ENCODE peak calls at places on chromosomes 7 and 10, in six cellular contexts. Z, F, L, N, T and P are unnamed samples.

GRCh38 chr10:5945203-5945534 is 32.2 kb downstream of the IL15RA start:
- DNase-seq in L (no peak), F (no peak), Z (no peak), N (no peak), T (no peak), P (no peak)

GRCh38 chr10:50508315-50509051 is 115.3 kb downstream of the SGMS1 start:
- DNase-seq in F (no peak), T (no peak), N (no peak), Z (peak; percentile 69), L (no peak), P (no peak)

GRCh38 chr7:117982071-117983055 is 109.1 kb upstream of the CTTNBP2 start:
- DNase-seq in L (no peak), T (no peak), F (no peak), Z (no peak), N (no peak), P (no peak)

GRCh38 chr10:119051775-119052174 is 22.3 kb downstream of the NANOS1 start:
- DNase-seq in T (no peak), F (no peak), N (no peak), Z (no peak), L (no peak), P (no peak)

GRCh38 chr7:93092757-93093370 is 24.9 kb downstream of the SAMD9 start:
- DNase-seq in N (no peak), F (no peak), L (no peak), T (peak; percentile 49), Z (no peak), P (no peak)

GRCh38 chr7:132480534-132480933 is 95.7 kb downstream of the PLXNA4 start:
- DNase-seq in Z (no peak), F (no peak), T (no peak), L (no peak), N (peak; percentile 46), P (no peak)

GRCh38 chr10:21304608-21305007 is 220.9 kb downstream of the SKIDA1 start:
- DNase-seq in L (no peak), Z (no peak), N (no peak), T (no peak), F (no peak), P (no peak)

GRCh38 chr7:27793780-27794179 is 53.8 kb downstream of the TAX1BP1 start:
- DNase-seq in N (no peak), Z (no peak), T (no peak), F (no peak), L (no peak), P (no peak)

GRCh38 chr10:62268399-62269076 is at the start of gene RTKN2:
- DNase-seq in N (peak; percentile 93), F (peak; percentile 95), Z (peak; percentile 78), T (peak; percentile 85), L (no peak), P (peak; percentile 81)

GRCh38 chr10:59887006-59887405 is 19.4 kb downstream of the CCDC6 start:
- DNase-seq in F (no peak), Z (no peak), N (no peak), L (no peak), T (no peak), P (no peak)

GRCh38 chr10:8181496-8182174 is 127.1 kb downstream of the GATA3 start:
- DNase-seq in L (no peak), Z (no peak), N (no peak), F (no peak), T (no peak), P (no peak)

GRCh38 chr7:9796241-9796640 is 1177.4 kb upstream of the PHF14 start:
- DNase-seq in Z (no peak), T (no peak), L (no peak), F (no peak), N (no peak), P (no peak)

GRCh38 chr10:74056081-74056818 is 58.3 kb downstream of the VCL start:
- DNase-seq in N (no peak), F (no peak), Z (no peak), T (peak; percentile 64), L (no peak), P (no peak)

GRCh38 chr7:81725496-81726117 is 44.2 kb downstream of the HGF start:
- DNase-seq in N (no peak), F (no peak), Z (no peak), L (no peak), T (peak; percentile 28), P (no peak)

GRCh38 chr7:148772297-148773089 is 73.8 kb downstream of the CUL1 start:
- DNase-seq in T (peak; percentile 63), N (no peak), F (no peak), Z (no peak), L (no peak), P (peak; percentile 75)

GRCh38 chr7:150479023-150479716 is 28.7 kb downstream of the GIMAP8 start:
- DNase-seq in F (no peak), Z (peak; percentile 68), L (no peak), N (no peak), T (no peak), P (no peak)

GRCh38 chr7:87003872-87004798 is 55.3 kb downstream of the ELAPOR2 start:
- DNase-seq in T (no peak), Z (no peak), F (no peak), L (no peak), N (no peak), P (no peak)

GRCh38 chr10:128064615-128065580 is 61.3 kb downstream of the MKI67 start:
- DNase-seq in L (peak; percentile 46), N (peak; percentile 82), T (no peak), Z (peak; percentile 82), F (peak; percentile 89), P (no peak)

GRCh38 chr10:14560274-14560673 is 214.4 kb downstream of the FAM107B start:
- DNase-seq in T (peak; percentile 78), L (no peak), F (peak; percentile 82), N (peak; percentile 74), Z (peak; percentile 71), P (peak; percentile 80)

GRCh38 chr10:71975891-71976725 is 11.9 kb downstream of the CHST3 start:
- DNase-seq in T (peak; percentile 57), Z (no peak), F (no peak), L (no peak), N (peak; percentile 51), P (no peak)

DNA sequence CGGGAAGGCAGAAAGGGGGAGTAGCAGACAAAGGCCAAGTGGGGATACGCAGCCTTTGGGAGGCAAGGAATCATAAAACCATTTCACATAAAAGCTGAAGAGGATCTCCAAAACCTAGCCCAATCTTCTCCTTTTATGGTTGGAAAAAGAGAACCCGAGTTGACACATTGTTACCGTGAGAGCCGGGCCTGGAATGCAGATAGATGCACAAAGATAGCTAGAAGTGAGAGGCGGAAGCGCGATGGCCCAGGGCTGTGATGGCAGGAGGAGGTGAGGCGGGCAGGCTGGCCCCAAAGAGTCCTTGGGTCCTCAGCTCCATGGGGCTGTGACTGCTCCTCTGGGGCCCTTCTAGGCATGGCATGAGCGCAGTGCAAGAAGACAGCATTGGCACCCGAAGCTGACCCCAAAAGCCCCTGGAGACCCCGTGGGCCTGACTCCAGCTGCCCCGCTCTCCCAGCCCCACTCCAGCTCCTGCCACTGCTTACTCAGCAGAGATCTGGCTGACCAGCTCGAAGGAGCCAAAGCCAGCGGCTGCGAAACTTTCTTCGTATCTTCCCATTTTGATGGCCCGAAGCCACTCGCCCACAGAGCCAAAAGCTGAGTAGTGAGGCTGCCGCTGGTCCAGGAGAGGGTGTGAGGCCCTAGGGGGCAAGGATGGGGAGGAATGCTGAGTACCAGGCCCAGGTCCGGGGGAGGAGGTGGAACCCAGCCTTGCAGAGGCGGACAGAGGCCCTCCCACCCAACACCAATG is 22.5 kb downstream of the EPHB4 start:
- DNase-seq in Z (no peak), T (no peak), N (no peak), L (no peak), F (no peak), P (no peak)
- H3K4me1 ChIP-seq in Z (no peaks in the 10 kb centered on the region), T (peaks cover 43% of the 10 kb centered on the region), N (peaks cover 26% of the 10 kb centered on the region), L (peaks cover 25% of the 10 kb centered on the region), F (peaks cover 24% of the 10 kb centered on the region), P (peaks cover 34% of the 10 kb centered on the region)

GRCh38 chr10:125136087-125136486 is 24.3 kb downstream of the CTBP2 start:
- DNase-seq in L (no peak), Z (no peak), F (no peak), N (peak; percentile 55), T (no peak), P (no peak)
- H3K27ac ChIP-seq in L (no peak overlapping the region), Z (no peak overlapping the region), F (no peak overlapping the region), N (no peak overlapping the region), T (no peak overlapping the region), P (no peak overlapping the region)

DNA sequence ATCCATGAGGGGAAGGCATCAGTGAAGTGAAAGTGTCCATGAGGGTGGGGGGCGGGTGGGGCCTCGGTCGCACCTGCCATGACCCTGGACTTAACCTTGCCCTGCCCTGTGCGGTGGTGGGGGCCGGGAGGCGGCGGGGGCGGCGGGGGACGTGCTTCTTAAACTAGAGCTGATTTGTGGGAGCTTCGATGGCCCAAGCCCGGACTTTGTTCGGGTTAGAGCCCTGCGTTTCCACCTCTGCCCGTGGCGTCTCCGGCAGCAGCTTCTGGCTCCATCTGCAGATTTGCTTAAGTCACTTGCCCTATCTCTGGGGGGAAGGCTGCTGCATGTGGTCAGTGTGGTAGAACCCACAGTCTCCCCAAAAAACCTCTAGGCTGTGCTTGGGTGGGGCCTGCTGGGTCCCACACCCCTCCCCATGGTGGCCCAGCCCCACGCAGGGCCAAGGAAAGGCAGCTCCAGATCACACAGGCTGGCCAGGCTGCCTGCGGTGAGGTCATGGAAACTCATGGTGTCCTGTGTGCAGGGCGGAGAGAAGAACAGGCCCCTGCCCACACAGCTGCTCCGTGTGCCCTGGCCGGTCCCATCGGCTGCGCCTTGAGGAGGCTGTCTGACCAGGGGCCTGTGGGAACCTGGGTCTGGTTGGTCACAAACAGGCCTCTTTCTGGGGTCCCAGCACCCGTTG is 93.2 kb downstream of the INPP5A start:
- DNase-seq in N (no peak), L (peak; percentile 64), T (no peak), F (peak; percentile 63), Z (peak; percentile 42), P (peak; percentile 53)
- H3K4me1 ChIP-seq in N (peaks cover 56% of the 10 kb centered on the region), L (peaks cover 87% of the 10 kb centered on the region), T (no peaks in the 10 kb centered on the region), F (peaks cover 29% of the 10 kb centered on the region), Z (no peaks in the 10 kb centered on the region), P (no peaks in the 10 kb centered on the region)

GRCh38 chr7:45241339-45242109 is 83.9 kb downstream of the RAMP3 start:
- DNase-seq in T (peak; percentile 15), L (no peak), Z (no peak), N (no peak), F (no peak), P (no peak)
- H3K27ac ChIP-seq in T (no peak overlapping the region), L (no peak overlapping the region), Z (no peak overlapping the region), N (peak overlapping the region; percentile 67), F (no peak overlapping the region), P (peak overlapping the region; percentile 76)